ENCODE peak calls at places on chromosomes 1 and 21, in eight cellular contexts. I is smooth muscle cell of the brain vasculature; K is NCI-H1417; V is Right ventricle myocardium inferior; M is M059J; Q is T-helper 1 cell; H is activated T-cell treated with anti-CD3 and anti-CD28 coated beads, Interleukin-2, amount 50 U/mL, for 72 hours; P is GM12865. U is an unnamed sample.

GRCh38 chr1:33365560-33365997 is 44.7 kb upstream of the A3GALT2 start:
- DNase-seq in Q (no peak), P (no peak), K (no peak), I (no peak), V (no peak), M (peak), H (no peak), U (no peak)

GRCh38 chr1:85275701-85276289 is 637 bp downstream of the BCL10 start:
- DNase-seq in I (no peak), K (peak), M (no peak), H (no peak), Q (no peak), P (peak), V (no peak), U (no peak)

GRCh38 chr21:40923914-40924313 is 77.0 kb upstream of the DSCAM start:
- DNase-seq in H (no peak), I (no peak), K (no peak), M (no peak), P (no peak), Q (no peak), V (no peak), U (no peak)

GRCh38 chr21:46119565-46120271 is 21.8 kb downstream of the COL6A2 start:
- DNase-seq in M (no peak), H (no peak), V (peak), K (no peak), P (no peak), I (no peak), Q (peak), U (no peak)

GRCh38 chr1:95058974-95059373 is 13.8 kb downstream of the ALG14 start:
- DNase-seq in M (no peak), V (peak), I (no peak), K (no peak), Q (no peak), H (no peak), P (no peak), U (no peak)

GRCh38 chr21:33075128-33075527 is 5.2 kb downstream of the OLIG1 start:
- DNase-seq in H (no peak), K (no peak), M (no peak), V (no peak), P (no peak), Q (no peak), I (no peak), U (no peak)

GRCh38 chr1:1422465-1423244 is 1.6 kb upstream of the ANKRD65 start:
- DNase-seq in M (peak), Q (no peak), K (no peak), H (no peak), P (no peak), V (no peak), I (no peak), U (no peak)

GRCh38 chr1:174742805-174743653 is 256.7 kb upstream of the CACYBP start:
- DNase-seq in I (no peak), H (no peak), V (no peak), K (no peak), P (no peak), Q (no peak), M (peak), U (no peak)

GRCh38 chr1:88731475-88731874 is 47.4 kb downstream of the PKN2 start:
- DNase-seq in K (no peak), H (no peak), V (no peak), P (peak), M (peak), I (peak), Q (no peak), U (no peak)

GRCh38 chr1:207817778-207818751 is 66.2 kb downstream of the CD46 start:
- DNase-seq in M (no peak), Q (no peak), I (no peak), P (no peak), V (no peak), H (no peak), K (no peak), U (no peak)

GRCh38 chr21:40047993-40048730 is 180.9 kb downstream of the PCP4 start:
- DNase-seq in K (no peak), V (no peak), I (no peak), Q (no peak), H (no peak), M (no peak), P (no peak), U (no peak)

GRCh38 chr1:207414606-207415108 is 39.5 kb upstream of the CR2 start:
- DNase-seq in M (no peak), Q (no peak), I (no peak), V (no peak), K (no peak), H (peak), P (peak), U (no peak)

GRCh38 chr1:155324717-155325595 is 4.3 kb downstream of the RUSC1 start:
- DNase-seq in K (peak), H (peak), P (no peak), V (peak), I (no peak), M (peak), Q (no peak), U (peak)

GRCh38 chr1:111483166-111483565 is 9.4 kb downstream of the C1orf162 start:
- DNase-seq in K (no peak), H (no peak), Q (no peak), I (no peak), P (no peak), V (no peak), M (peak), U (no peak)

GRCh38 chr1:21935891-21936365 is 1.2 kb downstream of the HSPG2 start:
- DNase-seq in M (peak), K (no peak), H (peak), I (no peak), Q (no peak), P (no peak), V (no peak), U (peak)

GRCh38 chr1:171790318-171790717 is 8.9 kb downstream of the METTL13 start:
- DNase-seq in V (no peak), I (no peak), Q (no peak), P (no peak), K (no peak), H (no peak), M (no peak), U (no peak)

GRCh38 chr1:87513270-87513669 is 184.6 kb downstream of the LMO4 start:
- DNase-seq in V (no peak), K (no peak), M (peak), Q (no peak), I (no peak), P (no peak), H (no peak), U (no peak)

GRCh38 chr1:3403388-3404179 is 50.9 kb upstream of the ARHGEF16 start:
- DNase-seq in K (no peak), I (no peak), P (no peak), Q (no peak), M (no peak), H (no peak), V (no peak), U (peak)

U was measured in HuH-7.